ENCODE peak calls at places on chromosomes 5 and 9, in six cellular contexts. One of them, this sample, is unnamed.

GRCh38 chr9:124934290-124934689 is 6.6 kb downstream of the GOLGA1 start:
- DNase-seq in PC-9: no peak
- DNase-seq in AG04450: peak; percentile 29
- DNase-seq in thoracic aorta: no peak
- DNase-seq in MCF 10A: no peak
- DNase-seq in GM12865: peak; percentile 28
- DNase-seq in this sample: no peak

GRCh38 chr5:147391781-147392180 is 118.1 kb downstream of the DPYSL3 start:
- DNase-seq in AG04450: peak; percentile 27
- DNase-seq in MCF 10A: peak; percentile 89
- DNase-seq in PC-9: peak; percentile 12
- DNase-seq in thoracic aorta: peak; percentile 64
- DNase-seq in GM12865: peak; percentile 53
- DNase-seq in this sample: no peak

GRCh38 chr9:108511200-108511756 is 344.5 kb downstream of the ACTL7B start:
- DNase-seq in GM12865: no peak
- DNase-seq in MCF 10A: peak; percentile 86
- DNase-seq in AG04450: peak; percentile 24
- DNase-seq in thoracic aorta: no peak
- DNase-seq in PC-9: no peak
- DNase-seq in this sample: no peak

GRCh38 chr5:38809388-38810359 is 36.1 kb upstream of the OSMR start:
- DNase-seq in PC-9: peak; percentile 88
- DNase-seq in AG04450: peak; percentile 92
- DNase-seq in GM12865: peak; percentile 71
- DNase-seq in MCF 10A: peak; percentile 88
- DNase-seq in thoracic aorta: peak; percentile 50
- DNase-seq in this sample: peak; percentile 78

GRCh38 chr5:99005506-99005905 is 76.7 kb upstream of the CHD1 start:
- DNase-seq in thoracic aorta: no peak
- DNase-seq in MCF 10A: no peak
- DNase-seq in AG04450: no peak
- DNase-seq in GM12865: no peak
- DNase-seq in PC-9: no peak
- DNase-seq in this sample: no peak

GRCh38 chr9:6959275-6960000 is 201.7 kb downstream of the KDM4C start:
- DNase-seq in GM12865: no peak
- DNase-seq in thoracic aorta: no peak
- DNase-seq in MCF 10A: no peak
- DNase-seq in PC-9: no peak
- DNase-seq in AG04450: no peak
- DNase-seq in this sample: no peak

GRCh38 chr5:149777382-149777781 is 47.3 kb downstream of the PPARGC1B start:
- DNase-seq in PC-9: no peak
- DNase-seq in thoracic aorta: no peak
- DNase-seq in AG04450: no peak
- DNase-seq in GM12865: no peak
- DNase-seq in MCF 10A: no peak
- DNase-seq in this sample: peak; percentile 41

GRCh38 chr9:3343671-3344070 is 182.1 kb downstream of the RFX3 start:
- DNase-seq in PC-9: no peak
- DNase-seq in MCF 10A: no peak
- DNase-seq in GM12865: no peak
- DNase-seq in AG04450: no peak
- DNase-seq in thoracic aorta: no peak
- DNase-seq in this sample: no peak

GRCh38 chr5:121693864-121694263 is 157.8 kb upstream of the FTMT start:
- DNase-seq in GM12865: peak; percentile 8
- DNase-seq in PC-9: no peak
- DNase-seq in AG04450: no peak
- DNase-seq in MCF 10A: peak; percentile 71
- DNase-seq in thoracic aorta: no peak
- DNase-seq in this sample: no peak

GRCh38 chr9:110031511-110032173 is 176.3 kb downstream of the C9orf152 start:
- DNase-seq in GM12865: no peak
- DNase-seq in PC-9: no peak
- DNase-seq in AG04450: peak; percentile 61
- DNase-seq in MCF 10A: peak; percentile 46
- DNase-seq in thoracic aorta: no peak
- DNase-seq in this sample: no peak

GRCh38 chr9:100394032-100394695 is 32.8 kb upstream of the MSANTD3 start:
- DNase-seq in thoracic aorta: no peak
- DNase-seq in AG04450: no peak
- DNase-seq in GM12865: no peak
- DNase-seq in PC-9: no peak
- DNase-seq in MCF 10A: no peak
- DNase-seq in this sample: no peak

GRCh38 chr9:81656871-81657337 is 32.4 kb downstream of the TLE1 start:
- DNase-seq in GM12865: no peak
- DNase-seq in MCF 10A: no peak
- DNase-seq in AG04450: no peak
- DNase-seq in thoracic aorta: no peak
- DNase-seq in PC-9: no peak
- DNase-seq in this sample: no peak

GRCh38 chr9:13627502-13627901 is 348.0 kb upstream of the MPDZ start:
- DNase-seq in AG04450: no peak
- DNase-seq in thoracic aorta: no peak
- DNase-seq in PC-9: no peak
- DNase-seq in MCF 10A: no peak
- DNase-seq in GM12865: no peak
- DNase-seq in this sample: no peak

GRCh38 chr9:130172858-130173461 is 756 bp downstream of the NCS1 start:
- DNase-seq in thoracic aorta: no peak
- DNase-seq in MCF 10A: peak; percentile 22
- DNase-seq in AG04450: no peak
- DNase-seq in GM12865: no peak
- DNase-seq in PC-9: peak; percentile 44
- DNase-seq in this sample: no peak

GRCh38 chr9:68692519-68692918 is 12.5 kb upstream of the PIP5K1B start:
- DNase-seq in AG04450: no peak
- DNase-seq in MCF 10A: no peak
- DNase-seq in PC-9: no peak
- DNase-seq in thoracic aorta: no peak
- DNase-seq in GM12865: no peak
- DNase-seq in this sample: no peak

GRCh38 chr9:94885854-94886447 is 159.5 kb downstream of the AOPEP start:
- DNase-seq in AG04450: no peak
- DNase-seq in MCF 10A: no peak
- DNase-seq in PC-9: no peak
- DNase-seq in GM12865: no peak
- DNase-seq in thoracic aorta: no peak
- DNase-seq in this sample: no peak

GRCh38 chr5:172659909-172660628 is 19.0 kb downstream of the NEURL1B start:
- DNase-seq in MCF 10A: no peak
- DNase-seq in AG04450: peak; percentile 72
- DNase-seq in PC-9: no peak
- DNase-seq in GM12865: peak; percentile 17
- DNase-seq in thoracic aorta: peak; percentile 82
- DNase-seq in this sample: no peak

GRCh38 chr5:143156556-143156955 is 246.9 kb downstream of the NR3C1 start:
- DNase-seq in PC-9: no peak
- DNase-seq in GM12865: no peak
- DNase-seq in thoracic aorta: no peak
- DNase-seq in MCF 10A: no peak
- DNase-seq in AG04450: no peak
- DNase-seq in this sample: no peak

GRCh38 chr5:75051217-75051751 is 1.1 kb downstream of the GCNT4 start:
- DNase-seq in AG04450: no peak
- DNase-seq in MCF 10A: no peak
- DNase-seq in thoracic aorta: no peak
- DNase-seq in GM12865: peak; percentile 16
- DNase-seq in PC-9: peak; percentile 15
- DNase-seq in this sample: no peak

GRCh38 chr5:57243286-57244137 is 69.7 kb downstream of the GPBP1 start:
- DNase-seq in AG04450: no peak
- DNase-seq in MCF 10A: no peak
- DNase-seq in PC-9: no peak
- DNase-seq in GM12865: no peak
- DNase-seq in thoracic aorta: no peak
- DNase-seq in this sample: peak; percentile 34

GRCh38 chr9:135128035-135128670 is 40.7 kb downstream of the OLFM1 start:
- DNase-seq in AG04450: no peak
- DNase-seq in thoracic aorta: no peak
- DNase-seq in PC-9: no peak
- DNase-seq in MCF 10A: no peak
- DNase-seq in GM12865: no peak
- DNase-seq in this sample: no peak

GRCh38 chr9:33024126-33024965 is 727 bp upstream of the DNAJA1 start:
- DNase-seq in AG04450: no peak
- DNase-seq in PC-9: no peak
- DNase-seq in thoracic aorta: no peak
- DNase-seq in MCF 10A: peak; percentile 40
- DNase-seq in GM12865: peak; percentile 71
- DNase-seq in this sample: peak; percentile 36

GRCh38 chr9:100590481-100590880 is 12.6 kb downstream of the CAVIN4 start:
- DNase-seq in AG04450: peak; percentile 47
- DNase-seq in GM12865: no peak
- DNase-seq in MCF 10A: no peak
- DNase-seq in PC-9: no peak
- DNase-seq in thoracic aorta: no peak
- DNase-seq in this sample: no peak

GRCh38 chr5:176583076-176583475 is 26.9 kb downstream of the GPRIN1 start:
- DNase-seq in thoracic aorta: no peak
- DNase-seq in PC-9: no peak
- DNase-seq in MCF 10A: no peak
- DNase-seq in GM12865: no peak
- DNase-seq in AG04450: no peak
- DNase-seq in this sample: no peak

DNA sequence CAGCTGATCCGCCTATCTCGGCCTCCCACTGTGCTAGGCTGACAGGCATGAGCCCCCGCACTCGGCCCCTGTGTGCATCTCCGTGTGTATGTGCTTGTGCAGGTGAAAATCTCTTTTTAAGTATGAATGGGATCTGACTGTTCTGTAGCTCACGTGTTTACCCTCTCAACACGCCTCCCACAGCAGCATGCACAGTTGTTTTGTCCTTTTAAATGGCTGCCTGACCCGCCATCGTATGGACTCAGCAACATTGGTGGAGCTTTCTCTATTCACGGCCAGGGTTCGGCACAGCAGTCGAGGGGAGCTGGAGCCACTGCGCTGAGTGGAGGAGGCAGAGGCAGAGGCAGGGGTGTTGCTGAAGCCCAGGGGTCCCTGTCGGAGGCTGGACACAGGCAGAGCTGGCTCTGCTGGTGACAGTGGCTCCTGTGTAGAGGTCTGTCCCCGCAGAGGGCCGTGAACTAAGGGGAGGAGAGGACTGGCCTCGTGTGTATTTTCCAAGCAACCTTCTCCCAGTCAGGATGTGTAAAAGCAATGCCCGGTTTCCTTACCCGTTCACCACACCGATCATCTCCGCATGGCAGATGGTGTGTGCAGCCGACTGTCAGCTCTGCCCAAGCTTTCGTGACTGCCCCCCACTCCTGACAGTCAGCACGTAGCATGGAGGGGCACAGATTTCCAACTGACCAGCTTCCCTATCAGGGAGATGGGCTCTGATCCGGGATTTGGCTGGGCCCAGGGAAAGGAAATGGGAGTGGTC is 37.3 kb downstream of the MRPL36 start:
- DNase-seq in AG04450: no peak
- DNase-seq in MCF 10A: no peak
- DNase-seq in PC-9: no peak
- DNase-seq in GM12865: no peak
- DNase-seq in thoracic aorta: no peak
- DNase-seq in this sample: no peak
- TF ChIP-seq CTCF in AG04450: no peak
- TF ChIP-seq CTCF in MCF 10A: no peak
- TF ChIP-seq CTCF in PC-9: no peak
- TF ChIP-seq CTCF in GM12865: no peak
- TF ChIP-seq CTCF in thoracic aorta: no peak
- TF ChIP-seq CTCF in this sample: no peak

DNA sequence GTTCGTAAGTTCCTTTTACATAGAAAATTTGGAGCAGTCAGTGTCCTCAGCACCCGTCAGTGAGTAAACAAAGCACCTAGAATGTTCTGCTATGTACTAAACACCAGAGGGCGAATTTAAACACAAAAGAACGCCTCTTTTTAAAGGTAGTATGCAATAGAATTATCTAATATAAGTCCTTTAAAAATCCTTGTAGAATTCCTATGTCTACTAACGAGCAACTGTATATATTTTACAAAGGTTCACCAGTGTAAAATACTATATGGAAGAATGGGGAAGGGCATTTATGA is 499 bp upstream of the TMEM232 start:
- DNase-seq in PC-9: no peak
- DNase-seq in AG04450: no peak
- DNase-seq in thoracic aorta: no peak
- DNase-seq in MCF 10A: no peak
- DNase-seq in GM12865: no peak
- DNase-seq in this sample: no peak
- TF ChIP-seq CTCF in PC-9: peak; percentile 41
- TF ChIP-seq CTCF in AG04450: peak; percentile 16
- TF ChIP-seq CTCF in thoracic aorta: no peak
- TF ChIP-seq CTCF in MCF 10A: no peak
- TF ChIP-seq CTCF in GM12865: no peak
- TF ChIP-seq CTCF in this sample: no peak

DNA sequence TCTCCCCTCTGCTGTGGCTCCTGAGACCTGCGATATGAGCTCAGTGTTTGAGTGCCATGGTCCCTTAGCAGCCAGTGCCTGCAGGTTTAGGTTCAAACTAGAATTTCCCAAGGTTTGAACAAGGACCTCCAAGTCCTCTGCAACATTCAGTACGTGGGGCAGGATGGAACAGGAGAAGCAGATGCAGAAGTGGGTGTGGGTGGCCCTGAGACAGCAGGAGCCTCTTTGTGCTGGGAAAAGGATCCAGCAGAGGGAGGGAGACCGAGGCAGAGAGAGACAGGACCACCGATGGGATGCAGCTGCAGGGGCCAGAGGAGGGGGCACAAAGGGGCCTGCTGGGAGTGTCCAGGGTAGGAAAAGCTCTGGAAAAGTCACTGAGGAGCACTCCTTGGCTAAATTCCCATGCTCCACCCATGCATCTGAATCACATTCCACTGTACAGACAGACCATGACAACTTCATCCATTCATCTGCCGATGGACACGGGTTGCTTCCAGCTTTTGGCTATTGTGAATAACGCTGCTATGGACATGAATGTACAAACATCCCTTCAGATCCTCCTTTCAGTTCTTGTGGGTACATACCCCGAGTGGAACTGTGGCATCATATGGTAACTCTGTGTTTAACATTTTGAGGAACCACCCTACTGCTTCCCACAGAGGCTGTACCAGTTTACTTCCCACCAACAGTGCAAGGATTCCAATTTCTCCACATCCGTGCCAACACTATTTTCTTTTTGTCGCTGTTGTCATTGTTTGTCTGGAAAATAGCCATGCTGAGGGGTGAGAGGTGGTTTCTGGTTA is 26.7 kb upstream of the SUSD3 start:
- DNase-seq in GM12865: no peak
- DNase-seq in PC-9: no peak
- DNase-seq in AG04450: no peak
- DNase-seq in thoracic aorta: no peak
- DNase-seq in MCF 10A: peak; percentile 22
- DNase-seq in this sample: no peak
- TF ChIP-seq CTCF in GM12865: no peak
- TF ChIP-seq CTCF in PC-9: no peak
- TF ChIP-seq CTCF in AG04450: no peak
- TF ChIP-seq CTCF in thoracic aorta: no peak
- TF ChIP-seq CTCF in MCF 10A: no peak
- TF ChIP-seq CTCF in this sample: no peak

GRCh38 chr5:119943148-119943547 is 313.8 kb downstream of the FAM170A start:
- DNase-seq in GM12865: no peak
- DNase-seq in PC-9: no peak
- DNase-seq in MCF 10A: peak; percentile 33
- DNase-seq in AG04450: no peak
- DNase-seq in thoracic aorta: no peak
- DNase-seq in this sample: no peak
- TF ChIP-seq CTCF in GM12865: no peak
- TF ChIP-seq CTCF in PC-9: peak; percentile 62
- TF ChIP-seq CTCF in MCF 10A: peak; percentile 34
- TF ChIP-seq CTCF in AG04450: peak; percentile 35
- TF ChIP-seq CTCF in thoracic aorta: no peak
- TF ChIP-seq CTCF in this sample: no peak

GRCh38 chr5:112210430-112211005 is 208.6 kb downstream of the EPB41L4A start:
- DNase-seq in AG04450: no peak
- DNase-seq in MCF 10A: peak; percentile 63
- DNase-seq in GM12865: peak; percentile 32
- DNase-seq in thoracic aorta: peak; percentile 7
- DNase-seq in PC-9: peak; percentile 36
- DNase-seq in this sample: no peak
- TF ChIP-seq CTCF in AG04450: peak; percentile 70
- TF ChIP-seq CTCF in MCF 10A: peak; percentile 69
- TF ChIP-seq CTCF in GM12865: peak; percentile 37
- TF ChIP-seq CTCF in thoracic aorta: peak; percentile 59
- TF ChIP-seq CTCF in PC-9: peak; percentile 76
- TF ChIP-seq CTCF in this sample: no peak